ENCODE peak calls at places on chromosomes 16 and 17, in four cellular contexts. S is AG08396, X is transverse colon, V is cardiac muscle cell. R is an unnamed sample.

GRCh38 chr17:16529906-16530305 is 37.9 kb upstream of the LRRC75A start:
- DNase-seq in S (no peak), X (no peak), V (no peak), R (no peak)

GRCh38 chr16:17068524-17068923 is 402.2 kb downstream of the XYLT1 start:
- DNase-seq in S (no peak), X (no peak), V (no peak), R (no peak)

GRCh38 chr16:67528222-67528869 is at the start of gene RIPOR1:
- DNase-seq in S (peak), X (peak), V (peak), R (peak)

GRCh38 chr16:88878356-88878755 is 11.9 kb upstream of the PABPN1L start:
- DNase-seq in S (no peak), X (no peak), V (no peak), R (no peak)

GRCh38 chr17:33316733-33317132 is 23.6 kb upstream of the ASIC2 start:
- DNase-seq in S (no peak), X (no peak), V (peak), R (no peak)

GRCh38 chr17:32486701-32487459 is at the start of gene CDK5R1:
- DNase-seq in S (peak), X (peak), V (peak), R (peak)

GRCh38 chr17:17781591-17782424 is 55.0 kb downstream of the SREBF1 start:
- DNase-seq in S (peak), X (peak), V (peak), R (peak)

GRCh38 chr17:15431766-15432165 is 35.7 kb downstream of the CDRT4 start:
- DNase-seq in S (no peak), X (no peak), V (no peak), R (no peak)

GRCh38 chr16:8859913-8860881 is 8.6 kb downstream of the CARHSP1 start:
- DNase-seq in S (peak), X (peak), V (no peak), R (peak)

GRCh38 chr17:48002920-48003685 is 32.2 kb downstream of the CDK5RAP3 start:
- DNase-seq in S (no peak), X (no peak), V (no peak), R (peak)

GRCh38 chr16:27761816-27762215 is 211.9 kb downstream of the KATNIP start:
- DNase-seq in S (no peak), X (no peak), V (no peak), R (no peak)

GRCh38 chr17:17119533-17119932 is 77.3 kb downstream of the MPRIP start:
- DNase-seq in S (peak), X (peak), V (no peak), R (no peak)

GRCh38 chr17:68513932-68514331 is 1.7 kb downstream of the PRKAR1A start:
- DNase-seq in S (no peak), X (no peak), V (no peak), R (no peak)

GRCh38 chr17:6713130-6713917 is at the start of gene SLC13A5:
- DNase-seq in S (peak), X (no peak), V (peak), R (peak)

R was measured in hepatocyte.